ENCODE peak calls at places on chromosome 15, in eight cellular contexts. J is lung; T is activated T-cell treated with anti-CD3 and anti-CD28 coated beads, Interleukin-2, amount 50 U/mL, for 72 hours; H is ELR; B is AG08396; R is iris pigment epithelial cell; C is activated CD4-positive, alpha-beta T cell treated with anti-CD3 and anti-CD28 coated beads, Interleukin-2, amount 50 U/mL, for 48 hours; L is epithelial cell of esophagus. G is an unnamed sample.

GRCh38 chr15:74664028-74664616 is 31.7 kb downstream of the EDC3 start:
- DNase-seq in J (peak; percentile 76), T (no peak), H (peak; percentile 14), B (peak; percentile 26), R (peak; percentile 72), C (no peak), L (peak; percentile 38), G (no peak)

GRCh38 chr15:37907136-37907535 is 27.3 kb upstream of the TMCO5A start:
- DNase-seq in J (no peak), T (no peak), H (peak; percentile 66), B (no peak), R (peak; percentile 55), C (no peak), L (peak; percentile 68), G (no peak)

GRCh38 chr15:52031542-52031941 is 12.5 kb downstream of the MAPK6 start:
- DNase-seq in J (no peak), T (no peak), H (peak; percentile 44), B (no peak), R (peak; percentile 47), C (no peak), L (peak; percentile 96), G (no peak)

GRCh38 chr15:45795487-45796069 is 160.7 kb downstream of the SQOR start:
- DNase-seq in J (peak; percentile 38), T (peak; percentile 2), H (peak; percentile 41), B (no peak), R (peak; percentile 42), C (no peak), L (peak; percentile 86), G (no peak)

GRCh38 chr15:100020614-100021013 is 287.4 kb upstream of the LYSMD4 start:
- DNase-seq in J (no peak), T (no peak), H (no peak), B (no peak), R (no peak), C (no peak), L (no peak), G (no peak)

GRCh38 chr15:29674661-29675533 is 147.4 kb downstream of the TJP1 start:
- DNase-seq in J (peak; percentile 70), T (peak; percentile 3), H (peak; percentile 72), B (peak; percentile 85), R (peak; percentile 16), C (no peak), L (peak; percentile 37), G (no peak)

GRCh38 chr15:80804970-80805495 is 25.9 kb downstream of the CEMIP start:
- DNase-seq in J (no peak), T (peak; percentile 25), H (no peak), B (no peak), R (no peak), C (peak; percentile 24), L (peak; percentile 87), G (no peak)

GRCh38 chr15:63080638-63081250 is 38.2 kb downstream of the TPM1 start:
- DNase-seq in J (no peak), T (no peak), H (no peak), B (no peak), R (no peak), C (no peak), L (no peak), G (no peak)

GRCh38 chr15:95557226-95558046 is 773.1 kb upstream of the NR2F2 start:
- DNase-seq in J (no peak), T (no peak), H (peak; percentile 94), B (peak; percentile 78), R (peak; percentile 96), C (peak; percentile 11), L (peak; percentile 92), G (no peak)

G was measured in CD4-positive, alpha-beta memory T cell.